ENCODE peak calls at places on chromosomes 4 and X, in nine cellular contexts. One of them, this sample, is unnamed.

GRCh38 chrX:106898462-106898861 is 4.7 kb downstream of the RIPPLY1 start:
- DNase-seq in H54: no peak
- DNase-seq in BJ: no peak
- DNase-seq in activated naive CD4-positive, alpha-beta T cell: no peak
- DNase-seq in AG08395: peak; percentile 47
- DNase-seq in RPMI7951: peak; percentile 47
- DNase-seq in stimulated activated CD4-positive, alpha-beta T cell treated with anti-CD3 and anti-CD28 coated beads, TNF-alpha, amount 100 ng/mL, for 48 hours: no peak
- DNase-seq in stimulated activated naive CD8-positive, alpha-beta T cell treated with anti-CD3 and anti-CD28 coated beads, Interleukin-15, Interleukin-2, amounts not matched to agents 100 U/mL and 50 U/mL, for 24 hours: no peak
- DNase-seq in H9: no peak
- DNase-seq in this sample: no peak

GRCh38 chrX:136189222-136189621 is 41.9 kb downstream of the FHL1 start:
- DNase-seq in activated naive CD4-positive, alpha-beta T cell: no peak
- DNase-seq in RPMI7951: no peak
- DNase-seq in H54: no peak
- DNase-seq in stimulated activated naive CD8-positive, alpha-beta T cell treated with anti-CD3 and anti-CD28 coated beads, Interleukin-15, Interleukin-2, amounts not matched to agents 100 U/mL and 50 U/mL, for 24 hours: no peak
- DNase-seq in stimulated activated CD4-positive, alpha-beta T cell treated with anti-CD3 and anti-CD28 coated beads, TNF-alpha, amount 100 ng/mL, for 48 hours: no peak
- DNase-seq in AG08395: no peak
- DNase-seq in H9: no peak
- DNase-seq in BJ: no peak
- DNase-seq in this sample: no peak

GRCh38 chr4:152103181-152103901 is 342.5 kb upstream of the GATB start:
- DNase-seq in H9: no peak
- DNase-seq in activated naive CD4-positive, alpha-beta T cell: no peak
- DNase-seq in stimulated activated CD4-positive, alpha-beta T cell treated with anti-CD3 and anti-CD28 coated beads, TNF-alpha, amount 100 ng/mL, for 48 hours: no peak
- DNase-seq in AG08395: no peak
- DNase-seq in stimulated activated naive CD8-positive, alpha-beta T cell treated with anti-CD3 and anti-CD28 coated beads, Interleukin-15, Interleukin-2, amounts not matched to agents 100 U/mL and 50 U/mL, for 24 hours: no peak
- DNase-seq in H54: no peak
- DNase-seq in BJ: no peak
- DNase-seq in RPMI7951: no peak
- DNase-seq in this sample: no peak

GRCh38 chrX:17397074-17397473 is 22.1 kb downstream of the NHS start:
- DNase-seq in H54: no peak
- DNase-seq in H9: no peak
- DNase-seq in stimulated activated CD4-positive, alpha-beta T cell treated with anti-CD3 and anti-CD28 coated beads, TNF-alpha, amount 100 ng/mL, for 48 hours: no peak
- DNase-seq in RPMI7951: peak; percentile 71
- DNase-seq in activated naive CD4-positive, alpha-beta T cell: no peak
- DNase-seq in stimulated activated naive CD8-positive, alpha-beta T cell treated with anti-CD3 and anti-CD28 coated beads, Interleukin-15, Interleukin-2, amounts not matched to agents 100 U/mL and 50 U/mL, for 24 hours: no peak
- DNase-seq in AG08395: no peak
- DNase-seq in BJ: no peak
- DNase-seq in this sample: no peak

GRCh38 chrX:150438165-150438564 is 75.0 kb downstream of the MAMLD1 start:
- DNase-seq in stimulated activated naive CD8-positive, alpha-beta T cell treated with anti-CD3 and anti-CD28 coated beads, Interleukin-15, Interleukin-2, amounts not matched to agents 100 U/mL and 50 U/mL, for 24 hours: no peak
- DNase-seq in stimulated activated CD4-positive, alpha-beta T cell treated with anti-CD3 and anti-CD28 coated beads, TNF-alpha, amount 100 ng/mL, for 48 hours: no peak
- DNase-seq in H9: no peak
- DNase-seq in AG08395: no peak
- DNase-seq in activated naive CD4-positive, alpha-beta T cell: no peak
- DNase-seq in BJ: no peak
- DNase-seq in RPMI7951: no peak
- DNase-seq in H54: no peak
- DNase-seq in this sample: no peak

GRCh38 chr4:96354036-96354712 is 514.3 kb downstream of the PDHA2 start:
- DNase-seq in BJ: no peak
- DNase-seq in AG08395: no peak
- DNase-seq in H9: no peak
- DNase-seq in stimulated activated CD4-positive, alpha-beta T cell treated with anti-CD3 and anti-CD28 coated beads, TNF-alpha, amount 100 ng/mL, for 48 hours: no peak
- DNase-seq in H54: no peak
- DNase-seq in stimulated activated naive CD8-positive, alpha-beta T cell treated with anti-CD3 and anti-CD28 coated beads, Interleukin-15, Interleukin-2, amounts not matched to agents 100 U/mL and 50 U/mL, for 24 hours: no peak
- DNase-seq in RPMI7951: no peak
- DNase-seq in activated naive CD4-positive, alpha-beta T cell: no peak
- DNase-seq in this sample: no peak

GRCh38 chr4:142846729-142847606 is 867 bp upstream of the INPP4B start:
- DNase-seq in activated naive CD4-positive, alpha-beta T cell: peak; percentile 56
- DNase-seq in stimulated activated naive CD8-positive, alpha-beta T cell treated with anti-CD3 and anti-CD28 coated beads, Interleukin-15, Interleukin-2, amounts not matched to agents 100 U/mL and 50 U/mL, for 24 hours: peak; percentile 66
- DNase-seq in stimulated activated CD4-positive, alpha-beta T cell treated with anti-CD3 and anti-CD28 coated beads, TNF-alpha, amount 100 ng/mL, for 48 hours: peak; percentile 53
- DNase-seq in AG08395: no peak
- DNase-seq in RPMI7951: no peak
- DNase-seq in H9: peak; percentile 70
- DNase-seq in H54: no peak
- DNase-seq in BJ: no peak
- DNase-seq in this sample: no peak

GRCh38 chr4:88009871-88010270 is 2.4 kb downstream of the PKD2 start:
- DNase-seq in stimulated activated naive CD8-positive, alpha-beta T cell treated with anti-CD3 and anti-CD28 coated beads, Interleukin-15, Interleukin-2, amounts not matched to agents 100 U/mL and 50 U/mL, for 24 hours: no peak
- DNase-seq in RPMI7951: no peak
- DNase-seq in stimulated activated CD4-positive, alpha-beta T cell treated with anti-CD3 and anti-CD28 coated beads, TNF-alpha, amount 100 ng/mL, for 48 hours: no peak
- DNase-seq in BJ: no peak
- DNase-seq in activated naive CD4-positive, alpha-beta T cell: no peak
- DNase-seq in H54: no peak
- DNase-seq in H9: no peak
- DNase-seq in AG08395: no peak
- DNase-seq in this sample: no peak

GRCh38 chr4:72319596-72319995 is 249.4 kb downstream of the ADAMTS3 start:
- DNase-seq in BJ: peak; percentile 63
- DNase-seq in AG08395: peak; percentile 66
- DNase-seq in H9: no peak
- DNase-seq in RPMI7951: peak; percentile 72
- DNase-seq in stimulated activated naive CD8-positive, alpha-beta T cell treated with anti-CD3 and anti-CD28 coated beads, Interleukin-15, Interleukin-2, amounts not matched to agents 100 U/mL and 50 U/mL, for 24 hours: no peak
- DNase-seq in stimulated activated CD4-positive, alpha-beta T cell treated with anti-CD3 and anti-CD28 coated beads, TNF-alpha, amount 100 ng/mL, for 48 hours: no peak
- DNase-seq in activated naive CD4-positive, alpha-beta T cell: no peak
- DNase-seq in H54: no peak
- DNase-seq in this sample: no peak

GRCh38 chr4:153809307-153809706 is 20.4 kb upstream of the SFRP2 start:
- DNase-seq in H9: no peak
- DNase-seq in BJ: no peak
- DNase-seq in RPMI7951: no peak
- DNase-seq in AG08395: no peak
- DNase-seq in stimulated activated naive CD8-positive, alpha-beta T cell treated with anti-CD3 and anti-CD28 coated beads, Interleukin-15, Interleukin-2, amounts not matched to agents 100 U/mL and 50 U/mL, for 24 hours: peak; percentile 32
- DNase-seq in H54: no peak
- DNase-seq in stimulated activated CD4-positive, alpha-beta T cell treated with anti-CD3 and anti-CD28 coated beads, TNF-alpha, amount 100 ng/mL, for 48 hours: no peak
- DNase-seq in activated naive CD4-positive, alpha-beta T cell: no peak
- DNase-seq in this sample: no peak

GRCh38 chr4:153022233-153022632 is 86.1 kb downstream of the FHDC1 start:
- DNase-seq in stimulated activated naive CD8-positive, alpha-beta T cell treated with anti-CD3 and anti-CD28 coated beads, Interleukin-15, Interleukin-2, amounts not matched to agents 100 U/mL and 50 U/mL, for 24 hours: no peak
- DNase-seq in AG08395: no peak
- DNase-seq in stimulated activated CD4-positive, alpha-beta T cell treated with anti-CD3 and anti-CD28 coated beads, TNF-alpha, amount 100 ng/mL, for 48 hours: no peak
- DNase-seq in H54: no peak
- DNase-seq in RPMI7951: no peak
- DNase-seq in BJ: no peak
- DNase-seq in activated naive CD4-positive, alpha-beta T cell: no peak
- DNase-seq in H9: no peak
- DNase-seq in this sample: no peak

GRCh38 chr4:91070736-91071135 is 943.5 kb downstream of the CCSER1 start:
- DNase-seq in BJ: no peak
- DNase-seq in activated naive CD4-positive, alpha-beta T cell: no peak
- DNase-seq in H54: no peak
- DNase-seq in stimulated activated naive CD8-positive, alpha-beta T cell treated with anti-CD3 and anti-CD28 coated beads, Interleukin-15, Interleukin-2, amounts not matched to agents 100 U/mL and 50 U/mL, for 24 hours: no peak
- DNase-seq in AG08395: no peak
- DNase-seq in stimulated activated CD4-positive, alpha-beta T cell treated with anti-CD3 and anti-CD28 coated beads, TNF-alpha, amount 100 ng/mL, for 48 hours: no peak
- DNase-seq in H9: no peak
- DNase-seq in RPMI7951: no peak
- DNase-seq in this sample: no peak

GRCh38 chrX:80808854-80809493 is 703 bp downstream of the BRWD3 start:
- DNase-seq in BJ: no peak
- DNase-seq in stimulated activated CD4-positive, alpha-beta T cell treated with anti-CD3 and anti-CD28 coated beads, TNF-alpha, amount 100 ng/mL, for 48 hours: peak; percentile 4
- DNase-seq in RPMI7951: peak; percentile 8
- DNase-seq in stimulated activated naive CD8-positive, alpha-beta T cell treated with anti-CD3 and anti-CD28 coated beads, Interleukin-15, Interleukin-2, amounts not matched to agents 100 U/mL and 50 U/mL, for 24 hours: peak; percentile 19
- DNase-seq in H54: no peak
- DNase-seq in activated naive CD4-positive, alpha-beta T cell: peak; percentile 7
- DNase-seq in AG08395: no peak
- DNase-seq in H9: peak; percentile 36
- DNase-seq in this sample: no peak

GRCh38 chr4:185096032-185096653 is 46.9 kb upstream of the SLC25A4 start:
- DNase-seq in AG08395: peak; percentile 48
- DNase-seq in activated naive CD4-positive, alpha-beta T cell: no peak
- DNase-seq in H54: no peak
- DNase-seq in BJ: no peak
- DNase-seq in RPMI7951: peak; percentile 31
- DNase-seq in stimulated activated naive CD8-positive, alpha-beta T cell treated with anti-CD3 and anti-CD28 coated beads, Interleukin-15, Interleukin-2, amounts not matched to agents 100 U/mL and 50 U/mL, for 24 hours: no peak
- DNase-seq in H9: no peak
- DNase-seq in stimulated activated CD4-positive, alpha-beta T cell treated with anti-CD3 and anti-CD28 coated beads, TNF-alpha, amount 100 ng/mL, for 48 hours: peak; percentile 5
- DNase-seq in this sample: peak; percentile 5

GRCh38 chr4:141995051-141995450 is 358.7 kb downstream of the IL15 start:
- DNase-seq in activated naive CD4-positive, alpha-beta T cell: no peak
- DNase-seq in AG08395: no peak
- DNase-seq in H54: no peak
- DNase-seq in BJ: no peak
- DNase-seq in stimulated activated naive CD8-positive, alpha-beta T cell treated with anti-CD3 and anti-CD28 coated beads, Interleukin-15, Interleukin-2, amounts not matched to agents 100 U/mL and 50 U/mL, for 24 hours: no peak
- DNase-seq in RPMI7951: no peak
- DNase-seq in H9: no peak
- DNase-seq in stimulated activated CD4-positive, alpha-beta T cell treated with anti-CD3 and anti-CD28 coated beads, TNF-alpha, amount 100 ng/mL, for 48 hours: no peak
- DNase-seq in this sample: no peak

GRCh38 chrX:17377795-17378194 is 2.8 kb downstream of the NHS start:
- DNase-seq in RPMI7951: no peak
- DNase-seq in H9: no peak
- DNase-seq in activated naive CD4-positive, alpha-beta T cell: no peak
- DNase-seq in stimulated activated CD4-positive, alpha-beta T cell treated with anti-CD3 and anti-CD28 coated beads, TNF-alpha, amount 100 ng/mL, for 48 hours: no peak
- DNase-seq in H54: no peak
- DNase-seq in BJ: no peak
- DNase-seq in AG08395: no peak
- DNase-seq in stimulated activated naive CD8-positive, alpha-beta T cell treated with anti-CD3 and anti-CD28 coated beads, Interleukin-15, Interleukin-2, amounts not matched to agents 100 U/mL and 50 U/mL, for 24 hours: peak; percentile 11
- DNase-seq in this sample: no peak

GRCh38 chr4:8917868-8918783 is 46.5 kb upstream of the HMX1 start:
- DNase-seq in stimulated activated CD4-positive, alpha-beta T cell treated with anti-CD3 and anti-CD28 coated beads, TNF-alpha, amount 100 ng/mL, for 48 hours: peak; percentile 43
- DNase-seq in H9: peak; percentile 82
- DNase-seq in H54: peak; percentile 73
- DNase-seq in activated naive CD4-positive, alpha-beta T cell: peak; percentile 40
- DNase-seq in RPMI7951: peak; percentile 22
- DNase-seq in AG08395: peak; percentile 70
- DNase-seq in BJ: no peak
- DNase-seq in stimulated activated naive CD8-positive, alpha-beta T cell treated with anti-CD3 and anti-CD28 coated beads, Interleukin-15, Interleukin-2, amounts not matched to agents 100 U/mL and 50 U/mL, for 24 hours: peak; percentile 79
- DNase-seq in this sample: peak; percentile 46

GRCh38 chrX:39487166-39488006 is 610.4 kb downstream of the BCOR start:
- DNase-seq in stimulated activated CD4-positive, alpha-beta T cell treated with anti-CD3 and anti-CD28 coated beads, TNF-alpha, amount 100 ng/mL, for 48 hours: no peak
- DNase-seq in BJ: no peak
- DNase-seq in AG08395: peak; percentile 15
- DNase-seq in H54: no peak
- DNase-seq in activated naive CD4-positive, alpha-beta T cell: no peak
- DNase-seq in stimulated activated naive CD8-positive, alpha-beta T cell treated with anti-CD3 and anti-CD28 coated beads, Interleukin-15, Interleukin-2, amounts not matched to agents 100 U/mL and 50 U/mL, for 24 hours: no peak
- DNase-seq in RPMI7951: peak; percentile 39
- DNase-seq in H9: no peak
- DNase-seq in this sample: no peak

GRCh38 chr4:16227462-16227868 is 1.2 kb upstream of the TAPT1 start:
- DNase-seq in RPMI7951: peak; percentile 39
- DNase-seq in AG08395: no peak
- DNase-seq in H54: no peak
- DNase-seq in stimulated activated CD4-positive, alpha-beta T cell treated with anti-CD3 and anti-CD28 coated beads, TNF-alpha, amount 100 ng/mL, for 48 hours: no peak
- DNase-seq in H9: no peak
- DNase-seq in activated naive CD4-positive, alpha-beta T cell: peak; percentile 4
- DNase-seq in BJ: no peak
- DNase-seq in stimulated activated naive CD8-positive, alpha-beta T cell treated with anti-CD3 and anti-CD28 coated beads, Interleukin-15, Interleukin-2, amounts not matched to agents 100 U/mL and 50 U/mL, for 24 hours: peak; percentile 46
- DNase-seq in this sample: no peak

GRCh38 chrX:102846544-102847236 is 90.4 kb upstream of the RAB40AL start:
- DNase-seq in RPMI7951: peak; percentile 51
- DNase-seq in stimulated activated naive CD8-positive, alpha-beta T cell treated with anti-CD3 and anti-CD28 coated beads, Interleukin-15, Interleukin-2, amounts not matched to agents 100 U/mL and 50 U/mL, for 24 hours: no peak
- DNase-seq in H9: no peak
- DNase-seq in H54: no peak
- DNase-seq in stimulated activated CD4-positive, alpha-beta T cell treated with anti-CD3 and anti-CD28 coated beads, TNF-alpha, amount 100 ng/mL, for 48 hours: no peak
- DNase-seq in activated naive CD4-positive, alpha-beta T cell: no peak
- DNase-seq in BJ: no peak
- DNase-seq in AG08395: peak; percentile 32
- DNase-seq in this sample: no peak

GRCh38 chr4:8546766-8547107 is 33.5 kb upstream of the GPR78 start:
- DNase-seq in H54: no peak
- DNase-seq in RPMI7951: no peak
- DNase-seq in AG08395: no peak
- DNase-seq in activated naive CD4-positive, alpha-beta T cell: no peak
- DNase-seq in H9: no peak
- DNase-seq in stimulated activated CD4-positive, alpha-beta T cell treated with anti-CD3 and anti-CD28 coated beads, TNF-alpha, amount 100 ng/mL, for 48 hours: no peak
- DNase-seq in BJ: no peak
- DNase-seq in stimulated activated naive CD8-positive, alpha-beta T cell treated with anti-CD3 and anti-CD28 coated beads, Interleukin-15, Interleukin-2, amounts not matched to agents 100 U/mL and 50 U/mL, for 24 hours: no peak
- DNase-seq in this sample: no peak

GRCh38 chr4:21973850-21974249 is 25.3 kb upstream of the KCNIP4 start:
- DNase-seq in RPMI7951: no peak
- DNase-seq in stimulated activated naive CD8-positive, alpha-beta T cell treated with anti-CD3 and anti-CD28 coated beads, Interleukin-15, Interleukin-2, amounts not matched to agents 100 U/mL and 50 U/mL, for 24 hours: no peak
- DNase-seq in H9: no peak
- DNase-seq in H54: no peak
- DNase-seq in activated naive CD4-positive, alpha-beta T cell: no peak
- DNase-seq in AG08395: no peak
- DNase-seq in stimulated activated CD4-positive, alpha-beta T cell treated with anti-CD3 and anti-CD28 coated beads, TNF-alpha, amount 100 ng/mL, for 48 hours: no peak
- DNase-seq in BJ: no peak
- DNase-seq in this sample: no peak

GRCh38 chr4:5554376-5554775 is 154.0 kb downstream of the EVC2 start:
- DNase-seq in BJ: no peak
- DNase-seq in H9: no peak
- DNase-seq in AG08395: no peak
- DNase-seq in stimulated activated naive CD8-positive, alpha-beta T cell treated with anti-CD3 and anti-CD28 coated beads, Interleukin-15, Interleukin-2, amounts not matched to agents 100 U/mL and 50 U/mL, for 24 hours: no peak
- DNase-seq in activated naive CD4-positive, alpha-beta T cell: no peak
- DNase-seq in H54: no peak
- DNase-seq in stimulated activated CD4-positive, alpha-beta T cell treated with anti-CD3 and anti-CD28 coated beads, TNF-alpha, amount 100 ng/mL, for 48 hours: no peak
- DNase-seq in RPMI7951: no peak
- DNase-seq in this sample: no peak

GRCh38 chr4:94995684-94996394 is 238.1 kb downstream of the BMPR1B start:
- DNase-seq in BJ: no peak
- DNase-seq in AG08395: peak; percentile 6
- DNase-seq in stimulated activated CD4-positive, alpha-beta T cell treated with anti-CD3 and anti-CD28 coated beads, TNF-alpha, amount 100 ng/mL, for 48 hours: no peak
- DNase-seq in H54: no peak
- DNase-seq in RPMI7951: no peak
- DNase-seq in H9: peak; percentile 56
- DNase-seq in stimulated activated naive CD8-positive, alpha-beta T cell treated with anti-CD3 and anti-CD28 coated beads, Interleukin-15, Interleukin-2, amounts not matched to agents 100 U/mL and 50 U/mL, for 24 hours: no peak
- DNase-seq in activated naive CD4-positive, alpha-beta T cell: no peak
- DNase-seq in this sample: no peak

GRCh38 chr4:180028682-180029081 is 2214.5 kb upstream of the TENM3 start:
- DNase-seq in H9: peak; percentile 63
- DNase-seq in stimulated activated naive CD8-positive, alpha-beta T cell treated with anti-CD3 and anti-CD28 coated beads, Interleukin-15, Interleukin-2, amounts not matched to agents 100 U/mL and 50 U/mL, for 24 hours: no peak
- DNase-seq in RPMI7951: peak; percentile 4
- DNase-seq in AG08395: no peak
- DNase-seq in BJ: no peak
- DNase-seq in H54: no peak
- DNase-seq in stimulated activated CD4-positive, alpha-beta T cell treated with anti-CD3 and anti-CD28 coated beads, TNF-alpha, amount 100 ng/mL, for 48 hours: no peak
- DNase-seq in activated naive CD4-positive, alpha-beta T cell: no peak
- DNase-seq in this sample: no peak

GRCh38 chr4:99876946-99877345 is 17.3 kb downstream of the LAMTOR3 start:
- DNase-seq in stimulated activated CD4-positive, alpha-beta T cell treated with anti-CD3 and anti-CD28 coated beads, TNF-alpha, amount 100 ng/mL, for 48 hours: no peak
- DNase-seq in H9: no peak
- DNase-seq in activated naive CD4-positive, alpha-beta T cell: no peak
- DNase-seq in AG08395: no peak
- DNase-seq in BJ: no peak
- DNase-seq in stimulated activated naive CD8-positive, alpha-beta T cell treated with anti-CD3 and anti-CD28 coated beads, Interleukin-15, Interleukin-2, amounts not matched to agents 100 U/mL and 50 U/mL, for 24 hours: no peak
- DNase-seq in RPMI7951: no peak
- DNase-seq in H54: no peak
- DNase-seq in this sample: no peak

GRCh38 chr4:182804131-182804530 is 113.1 kb downstream of the DCTD start:
- DNase-seq in BJ: no peak
- DNase-seq in H54: no peak
- DNase-seq in RPMI7951: no peak
- DNase-seq in stimulated activated naive CD8-positive, alpha-beta T cell treated with anti-CD3 and anti-CD28 coated beads, Interleukin-15, Interleukin-2, amounts not matched to agents 100 U/mL and 50 U/mL, for 24 hours: no peak
- DNase-seq in stimulated activated CD4-positive, alpha-beta T cell treated with anti-CD3 and anti-CD28 coated beads, TNF-alpha, amount 100 ng/mL, for 48 hours: no peak
- DNase-seq in AG08395: no peak
- DNase-seq in activated naive CD4-positive, alpha-beta T cell: no peak
- DNase-seq in H9: no peak
- DNase-seq in this sample: no peak

GRCh38 chr4:143241892-143242291 is 57.2 kb downstream of the USP38 start:
- DNase-seq in AG08395: no peak
- DNase-seq in H9: no peak
- DNase-seq in stimulated activated naive CD8-positive, alpha-beta T cell treated with anti-CD3 and anti-CD28 coated beads, Interleukin-15, Interleukin-2, amounts not matched to agents 100 U/mL and 50 U/mL, for 24 hours: no peak
- DNase-seq in activated naive CD4-positive, alpha-beta T cell: no peak
- DNase-seq in BJ: no peak
- DNase-seq in RPMI7951: no peak
- DNase-seq in H54: no peak
- DNase-seq in stimulated activated CD4-positive, alpha-beta T cell treated with anti-CD3 and anti-CD28 coated beads, TNF-alpha, amount 100 ng/mL, for 48 hours: no peak
- DNase-seq in this sample: no peak

GRCh38 chrX:750263-750662 is 119.7 kb downstream of the SHOX start:
- DNase-seq in H9: no peak
- DNase-seq in H54: no peak
- DNase-seq in AG08395: no peak
- DNase-seq in stimulated activated naive CD8-positive, alpha-beta T cell treated with anti-CD3 and anti-CD28 coated beads, Interleukin-15, Interleukin-2, amounts not matched to agents 100 U/mL and 50 U/mL, for 24 hours: no peak
- DNase-seq in activated naive CD4-positive, alpha-beta T cell: no peak
- DNase-seq in RPMI7951: no peak
- DNase-seq in BJ: no peak
- DNase-seq in stimulated activated CD4-positive, alpha-beta T cell treated with anti-CD3 and anti-CD28 coated beads, TNF-alpha, amount 100 ng/mL, for 48 hours: no peak
- DNase-seq in this sample: no peak

GRCh38 chr4:162497564-162498167 is 333.9 kb upstream of the FSTL5 start:
- DNase-seq in RPMI7951: peak; percentile 31
- DNase-seq in H9: no peak
- DNase-seq in AG08395: peak; percentile 27
- DNase-seq in BJ: no peak
- DNase-seq in activated naive CD4-positive, alpha-beta T cell: no peak
- DNase-seq in stimulated activated naive CD8-positive, alpha-beta T cell treated with anti-CD3 and anti-CD28 coated beads, Interleukin-15, Interleukin-2, amounts not matched to agents 100 U/mL and 50 U/mL, for 24 hours: no peak
- DNase-seq in H54: no peak
- DNase-seq in stimulated activated CD4-positive, alpha-beta T cell treated with anti-CD3 and anti-CD28 coated beads, TNF-alpha, amount 100 ng/mL, for 48 hours: no peak
- DNase-seq in this sample: no peak

GRCh38 chr4:13905543-13905942 is 278.0 kb upstream of the BOD1L1 start:
- DNase-seq in AG08395: no peak
- DNase-seq in stimulated activated CD4-positive, alpha-beta T cell treated with anti-CD3 and anti-CD28 coated beads, TNF-alpha, amount 100 ng/mL, for 48 hours: no peak
- DNase-seq in H9: no peak
- DNase-seq in activated naive CD4-positive, alpha-beta T cell: no peak
- DNase-seq in RPMI7951: peak; percentile 73
- DNase-seq in BJ: no peak
- DNase-seq in stimulated activated naive CD8-positive, alpha-beta T cell treated with anti-CD3 and anti-CD28 coated beads, Interleukin-15, Interleukin-2, amounts not matched to agents 100 U/mL and 50 U/mL, for 24 hours: no peak
- DNase-seq in H54: no peak
- DNase-seq in this sample: no peak